ENCODE peak calls at places on chromosomes 1 and 21, in seven cellular contexts. W, L, Z, I, E, Y and S are unnamed samples.
A peak's percentile ranks its signal among the peaks of the same experiment; 100 is the strongest.

GRCh38 chr1:61187380-61188086 is 105.2 kb downstream of the NFIA start:
- DNase-seq in E (no peak), W (no peak), I (no peak), L (no peak), Y (no peak), Z (no peak), S (no peak)

GRCh38 chr1:19949016-19949415 is 25.6 kb upstream of the PLA2G2E start:
- DNase-seq in I (no peak), L (peak; percentile 41), Z (no peak), E (no peak), W (no peak), Y (peak; percentile 74), S (peak; percentile 76)

GRCh38 chr1:185581020-185581419 is 153.2 kb upstream of the HMCN1 start:
- DNase-seq in Y (no peak), W (no peak), E (no peak), Z (no peak), L (no peak), I (no peak), S (no peak)

GRCh38 chr21:37631319-37632117 is 264.9 kb downstream of the DYRK1A start:
- DNase-seq in Y (no peak), Z (no peak), E (no peak), L (peak; percentile 29), I (no peak), W (no peak), S (no peak)

GRCh38 chr1:231684333-231685244 is 58.0 kb downstream of the DISC1 start:
- DNase-seq in Y (peak; percentile 22), E (no peak), W (no peak), Z (no peak), I (no peak), L (no peak), S (no peak)

GRCh38 chr1:26293911-26294463 is 12.4 kb downstream of the UBXN11 start:
- DNase-seq in W (no peak), Z (no peak), E (no peak), L (no peak), I (no peak), Y (no peak), S (no peak)

GRCh38 chr1:54275349-54275748 is 75.4 kb downstream of the MRPL37 start:
- DNase-seq in E (no peak), W (no peak), I (no peak), Y (peak; percentile 51), Z (peak; percentile 73), L (no peak), S (no peak)

GRCh38 chr1:192739476-192740184 is 69.2 kb upstream of the RGS2 start:
- DNase-seq in Z (no peak), I (no peak), L (no peak), Y (no peak), E (no peak), W (no peak), S (no peak)

GRCh38 chr1:118253310-118253903 is 68.4 kb upstream of the SPAG17 start:
- DNase-seq in Y (no peak), E (peak; percentile 78), I (no peak), W (no peak), L (no peak), Z (no peak), S (no peak)

DNA sequence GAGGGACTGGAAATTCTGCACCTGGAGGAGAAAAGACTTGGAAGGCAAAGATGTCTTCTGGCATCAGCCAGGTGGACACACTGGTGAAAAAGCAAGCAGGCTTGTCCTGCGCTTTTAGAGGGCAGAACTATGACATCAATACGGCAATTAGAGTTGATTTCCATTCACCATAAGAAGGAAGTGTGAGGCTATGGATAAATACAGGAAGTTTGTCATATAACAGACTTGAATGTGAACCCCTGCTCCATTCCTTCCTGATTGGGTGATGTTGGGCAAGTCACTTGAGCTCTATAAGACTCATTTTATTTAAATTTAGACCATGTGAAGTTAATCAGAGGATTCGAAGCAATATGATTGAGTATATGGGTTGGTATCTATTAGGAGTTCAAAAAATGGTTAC is 137.8 kb downstream of the PLPP3 start:
- DNase-seq in W (no peak), E (no peak), Y (no peak), Z (no peak), I (no peak), L (no peak), S (no peak)
- H3K27ac ChIP-seq in W (no peak overlapping the region), E (no peak overlapping the region), Y (no peak overlapping the region), Z (no peak overlapping the region), I (no peak overlapping the region), L (no peak overlapping the region), S (no peak overlapping the region)

GRCh38 chr1:12529640-12530174 is 88.3 kb downstream of the DHRS3 start:
- DNase-seq in Y (no peak), E (no peak), W (no peak), Z (no peak), L (no peak), I (no peak), S (no peak)

GRCh38 chr1:12527564-12527963 is 90.4 kb downstream of the DHRS3 start:
- DNase-seq in W (no peak), Y (no peak), E (no peak), Z (no peak), L (no peak), I (no peak), S (no peak)

GRCh38 chr1:12525311-12526181 is 92.5 kb downstream of the DHRS3 start:
- DNase-seq in Z (peak; percentile 82), I (no peak), L (peak; percentile 79), W (no peak), Y (no peak), E (no peak), S (peak; percentile 69)

GRCh38 chr1:12530462-12531168 is 87.4 kb downstream of the DHRS3 start:
- DNase-seq in I (no peak), Z (no peak), Y (no peak), E (no peak), L (no peak), W (no peak), S (no peak)

DNA sequence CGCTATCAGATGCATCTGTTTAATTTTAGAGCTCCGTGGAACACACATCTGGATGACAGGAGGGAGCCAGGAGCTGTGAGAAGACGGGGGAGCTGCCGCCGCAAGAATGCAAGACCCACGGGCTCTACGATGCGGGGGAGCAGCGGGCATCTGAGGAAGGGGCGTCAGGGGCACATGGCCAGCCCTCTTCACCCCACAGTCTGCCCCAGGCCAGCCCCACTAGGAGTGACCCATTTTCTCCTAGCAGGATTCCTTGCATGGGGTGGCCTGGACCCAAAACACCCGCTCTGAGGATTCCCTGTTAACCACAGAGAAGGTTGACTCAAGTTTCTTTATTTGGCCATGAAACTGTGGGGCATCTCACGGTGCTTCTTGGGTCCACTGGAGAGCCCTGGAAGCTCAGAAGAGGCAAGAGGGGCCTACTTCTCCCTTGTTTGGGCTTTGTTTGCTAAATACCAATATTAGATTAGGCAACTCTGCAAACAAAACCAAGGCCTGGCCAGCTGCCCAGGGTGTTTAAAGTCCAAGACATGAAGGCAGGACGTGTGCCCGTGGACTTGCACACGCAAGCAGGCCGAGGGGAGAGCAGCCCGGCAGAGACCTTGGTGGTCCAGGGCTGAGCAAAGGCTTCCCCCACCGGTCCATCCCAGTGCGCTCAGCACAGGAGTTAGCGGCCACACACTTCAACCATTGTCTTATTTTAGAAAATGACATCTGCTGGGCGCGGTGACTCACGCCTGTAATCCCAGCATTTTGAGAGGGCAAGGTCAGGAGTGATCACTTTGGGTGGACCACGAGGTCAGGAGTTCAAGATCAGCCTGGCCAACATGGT is 89.8 kb downstream of the DHRS3 start:
- DNase-seq in I (no peak), Z (peak; percentile 91), W (no peak), Y (peak; percentile 45), L (peak; percentile 95), E (no peak), S (peak; percentile 85)
- TF ChIP-seq CTCF in I (no peak), Z (no peak), W (no peak), Y (no peak), L (no peak), E (no peak), S (no peak)

GRCh38 chr1:66563094-66563800 is 29.3 kb downstream of the SGIP1 start:
- DNase-seq in Y (peak; percentile 95), Z (no peak), L (peak; percentile 14), W (no peak), I (no peak), E (no peak), S (no peak)

GRCh38 chr1:66570196-66570595 is 36.2 kb downstream of the SGIP1 start:
- DNase-seq in E (no peak), W (no peak), Y (no peak), L (no peak), I (no peak), Z (no peak), S (no peak)

GRCh38 chr1:66562561-66562960 is 28.6 kb downstream of the SGIP1 start:
- DNase-seq in Y (no peak), L (no peak), W (no peak), E (no peak), I (no peak), Z (no peak), S (no peak)

GRCh38 chr1:66559517-66559916 is 25.6 kb downstream of the SGIP1 start:
- DNase-seq in L (no peak), E (no peak), Z (no peak), Y (no peak), I (no peak), W (no peak), S (no peak)

GRCh38 chr1:66564250-66564649 is 30.3 kb downstream of the SGIP1 start:
- DNase-seq in I (no peak), E (no peak), Z (no peak), Y (peak; percentile 99), W (no peak), L (peak; percentile 52), S (peak; percentile 97)
- H3K27ac ChIP-seq in I (no peak overlapping the region), E (no peak overlapping the region), Z (no peak overlapping the region), Y (peak overlapping the region; percentile 88), W (no peak overlapping the region), L (no peak overlapping the region), S (no peak overlapping the region)

GRCh38 chr1:217048104-217048707 is 325.0 kb upstream of the ESRRG start:
- DNase-seq in L (peak; percentile 27), I (no peak), Y (no peak), W (peak; percentile 16), Z (no peak), E (peak; percentile 71), S (peak; percentile 21)
- TF ChIP-seq CTCF in L (no peak), I (no peak), Y (no peak), W (peak; percentile 59), Z (no peak), E (peak; percentile 94), S (peak; percentile 26)

GRCh38 chr1:201606096-201606495 is 67.2 kb downstream of the NAV1 start:
- DNase-seq in W (no peak), L (no peak), I (no peak), E (no peak), Z (no peak), Y (no peak), S (no peak)
- H3K27ac ChIP-seq in W (no peak overlapping the region), L (peak overlapping the region; percentile 52), I (no peak overlapping the region), E (no peak overlapping the region), Z (no peak overlapping the region), Y (no peak overlapping the region), S (no peak overlapping the region)